ENCODE peak calls at places on chromosome 6, in ten cellular contexts. G, H, Z, A, E, T, C, S, M and R are unnamed samples. For H3K9me2, the result is how much of the 10 kb centered on the place peaks cover.

GRCh38 chr6:50093116-50093937 is 43.6 kb upstream of the DEFB112 start:
- DNase-seq in G (no peak), H (no peak), Z (no peak), A (no peak), E (no peak), T (no peak), C (no peak), S (no peak), M (no peak), R (peak)

GRCh38 chr6:145087034-145087433 is 648.3 kb downstream of the EPM2A start:
- DNase-seq in G (no peak), H (no peak), Z (no peak), A (no peak), E (peak), T (no peak), C (no peak), S (peak), M (no peak), R (no peak)

GRCh38 chr6:41371461-41371991 is 36.1 kb downstream of the NCR2 start:
- DNase-seq in G (no peak), H (peak), Z (no peak), A (no peak), E (peak), T (no peak), C (no peak), S (no peak), M (peak), R (peak)

GRCh38 chr6:9225441-9225871 is 790.1 kb upstream of the SLC35B3 start:
- DNase-seq in G (no peak), H (no peak), Z (peak), A (peak), E (peak), T (no peak), C (no peak), S (no peak), M (no peak), R (peak)

GRCh38 chr6:85300581-85300980 is 149.3 kb upstream of the NT5E start:
- DNase-seq in G (no peak), H (no peak), Z (no peak), A (no peak), E (no peak), T (no peak), C (no peak), S (no peak), M (no peak), R (no peak)

GRCh38 chr6:49693512-49693911 is 19.8 kb downstream of the CRISP2 start:
- DNase-seq in G (peak), H (no peak), Z (no peak), A (no peak), E (no peak), T (no peak), C (no peak), S (no peak), M (no peak), R (no peak)

GRCh38 chr6:150038202-150038830 is 13.0 kb upstream of the RAET1L start:
- DNase-seq in G (no peak), H (peak), Z (no peak), A (no peak), E (peak), T (no peak), C (no peak), S (no peak), M (no peak), R (no peak)

GRCh38 chr6:37483917-37484785 is 15.5 kb downstream of the CCDC167 start:
- DNase-seq in G (no peak), H (peak), Z (peak), A (peak), E (peak), T (peak), C (peak), S (peak), M (peak), R (peak)

GRCh38 chr6:161272600-161273355 is 1.1 kb downstream of the AGPAT4 start:
- DNase-seq in G (peak), H (peak), Z (no peak), A (no peak), E (peak), T (no peak), C (no peak), S (no peak), M (peak), R (peak)

GRCh38 chr6:149268146-149268545 is 49.4 kb upstream of the TAB2 start:
- DNase-seq in G (no peak), H (no peak), Z (no peak), A (no peak), E (no peak), T (no peak), C (no peak), S (no peak), M (no peak), R (no peak)

GRCh38 chr6:4924872-4925271 is 79.0 kb downstream of the RPP40 start:
- DNase-seq in G (no peak), H (no peak), Z (peak), A (no peak), E (no peak), T (no peak), C (no peak), S (no peak), M (no peak), R (no peak)

GRCh38 chr6:38867726-38868125 is 152.6 kb downstream of the DNAH8 start:
- DNase-seq in G (no peak), H (no peak), Z (peak), A (no peak), E (no peak), T (no peak), C (no peak), S (no peak), M (no peak), R (no peak)

GRCh38 chr6:36848658-36849441 is 9.6 kb upstream of the CPNE5 start:
- DNase-seq in G (no peak), H (peak), Z (no peak), A (peak), E (peak), T (no peak), C (no peak), S (no peak), M (peak), R (peak)

GRCh38 chr6:87465041-87465440 is 7.7 kb upstream of the SLC35A1 start:
- DNase-seq in G (no peak), H (no peak), Z (no peak), A (no peak), E (peak), T (no peak), C (no peak), S (no peak), M (no peak), R (peak)

GRCh38 chr6:3542032-3542640 is 85.3 kb upstream of the SLC22A23 start:
- DNase-seq in G (no peak), H (no peak), Z (peak), A (no peak), E (no peak), T (no peak), C (no peak), S (no peak), M (no peak), R (no peak)

GRCh38 chr6:108594640-108595039 is 33.9 kb downstream of the FOXO3 start:
- DNase-seq in G (no peak), H (no peak), Z (peak), A (no peak), E (no peak), T (no peak), C (no peak), S (no peak), M (no peak), R (no peak)

GRCh38 chr6:168756009-168756634 is 315.1 kb downstream of the SMOC2 start:
- DNase-seq in G (no peak), H (peak), Z (no peak), A (no peak), E (no peak), T (no peak), C (no peak), S (no peak), M (no peak), R (no peak)

GRCh38 chr6:69868961-69869360 is 2.6 kb downstream of the COL19A1 start:
- DNase-seq in G (no peak), H (no peak), Z (no peak), A (no peak), E (no peak), T (no peak), C (no peak), S (no peak), M (no peak), R (no peak)

GRCh38 chr6:166286831-166287271 is 21.3 kb downstream of the PRR18 start:
- DNase-seq in G (no peak), H (peak), Z (no peak), A (no peak), E (no peak), T (peak), C (peak), S (no peak), M (no peak), R (no peak)

GRCh38 chr6:127484207-127484858 is 25.1 kb upstream of the KIAA0408 start:
- DNase-seq in G (no peak), H (no peak), Z (peak), A (no peak), E (peak), T (peak), C (no peak), S (peak), M (no peak), R (no peak)

GRCh38 chr6:108961985-108962384 is 113.8 kb downstream of the ARMC2 start:
- DNase-seq in G (no peak), H (no peak), Z (no peak), A (no peak), E (peak), T (no peak), C (no peak), S (no peak), M (no peak), R (no peak)

GRCh38 chr6:7446056-7446455 is 56.4 kb downstream of the RIOK1 start:
- DNase-seq in G (no peak), H (no peak), Z (no peak), A (no peak), E (no peak), T (no peak), C (no peak), S (no peak), M (no peak), R (no peak)

GRCh38 chr6:149566372-149567193 is at the start of gene GINM1:
- DNase-seq in G (no peak), H (peak), Z (peak), A (peak), E (peak), T (peak), C (peak), S (peak), M (peak), R (peak)

GRCh38 chr6:14029605-14030004 is 88.0 kb upstream of the CD83 start:
- DNase-seq in G (no peak), H (no peak), Z (no peak), A (no peak), E (no peak), T (no peak), C (no peak), S (no peak), M (no peak), R (no peak)

GRCh38 chr6:56489559-56489958 is 153.1 kb downstream of the DST start:
- DNase-seq in G (no peak), H (no peak), Z (no peak), A (no peak), E (no peak), T (no peak), C (no peak), S (no peak), M (no peak), R (no peak)

GRCh38 chr6:80454661-80455365 is 348.3 kb downstream of the BCKDHB start:
- DNase-seq in G (no peak), H (no peak), Z (peak), A (no peak), E (peak), T (no peak), C (no peak), S (no peak), M (no peak), R (no peak)

GRCh38 chr6:85394853-85395538 is 54.9 kb upstream of the NT5E start:
- DNase-seq in G (no peak), H (no peak), Z (no peak), A (no peak), E (no peak), T (no peak), C (peak), S (no peak), M (no peak), R (no peak)

GRCh38 chr6:41160933-41161332 is 2.0 kb downstream of the TREM2 start:
- DNase-seq in G (no peak), H (no peak), Z (no peak), A (no peak), E (no peak), T (no peak), C (no peak), S (no peak), M (no peak), R (no peak)

GRCh38 chr6:114281496-114281895 is 61.3 kb downstream of the HS3ST5 start:
- DNase-seq in G (no peak), H (peak), Z (no peak), A (no peak), E (no peak), T (no peak), C (no peak), S (no peak), M (no peak), R (no peak)

GRCh38 chr6:166514196-166514595 is 72.3 kb downstream of the RAMACL start:
- DNase-seq in G (no peak), H (peak), Z (no peak), A (no peak), E (no peak), T (no peak), C (peak), S (no peak), M (no peak), R (no peak)

GRCh38 chr6:140379919-140380318 is 1005.5 kb upstream of the CITED2 start:
- DNase-seq in G (no peak), H (no peak), Z (no peak), A (no peak), E (peak), T (no peak), C (no peak), S (no peak), M (no peak), R (peak)

GRCh38 chr6:16757332-16757731 is 3.9 kb downstream of the ATXN1 start:
- DNase-seq in G (no peak), H (no peak), Z (peak), A (no peak), E (peak), T (no peak), C (no peak), S (no peak), M (no peak), R (no peak)

GRCh38 chr6:95185874-95186273 is 391.5 kb upstream of the MANEA start:
- DNase-seq in G (no peak), H (no peak), Z (peak), A (no peak), E (no peak), T (no peak), C (peak), S (no peak), M (no peak), R (no peak)

GRCh38 chr6:150813319-150813992 is 52.0 kb upstream of the MTHFD1L start:
- DNase-seq in G (peak), H (no peak), Z (peak), A (peak), E (peak), T (no peak), C (no peak), S (no peak), M (no peak), R (peak)

GRCh38 chr6:143368426-143368825 is 82.1 kb downstream of the ADAT2 start:
- DNase-seq in G (no peak), H (no peak), Z (peak), A (no peak), E (peak), T (no peak), C (no peak), S (no peak), M (no peak), R (no peak)

GRCh38 chr6:143370972-143371371 is 79.5 kb downstream of the ADAT2 start:
- DNase-seq in G (no peak), H (no peak), Z (no peak), A (no peak), E (no peak), T (no peak), C (no peak), S (no peak), M (no peak), R (no peak)

GRCh38 chr6:143375022-143375585 is 75.4 kb downstream of the ADAT2 start:
- DNase-seq in G (no peak), H (no peak), Z (no peak), A (no peak), E (no peak), T (no peak), C (no peak), S (no peak), M (no peak), R (no peak)

GRCh38 chr6:143374014-143374413 is 76.5 kb downstream of the ADAT2 start:
- DNase-seq in G (no peak), H (no peak), Z (no peak), A (no peak), E (no peak), T (no peak), C (no peak), S (no peak), M (no peak), R (no peak)

GRCh38 chr6:143372199-143372882 is 78.2 kb downstream of the ADAT2 start:
- DNase-seq in G (no peak), H (no peak), Z (no peak), A (no peak), E (no peak), T (no peak), C (no peak), S (no peak), M (peak), R (no peak)
- H3K9me2 ChIP-seq in G (under half), H (under half), Z (under half), A (under half), E (under half), T (under half), C (under half), S (under half), M (under half), R (under half)

GRCh38 chr6:151900897-151901485 is 93.5 kb downstream of the ESR1 start:
- DNase-seq in G (no peak), H (no peak), Z (peak), A (peak), E (no peak), T (no peak), C (no peak), S (no peak), M (no peak), R (no peak)
- H3K4me3 ChIP-seq in G (no peak), H (no peak), Z (peak), A (peak), E (no peak), T (no peak), C (no peak), S (no peak), M (no peak), R (no peak)

DNA sequence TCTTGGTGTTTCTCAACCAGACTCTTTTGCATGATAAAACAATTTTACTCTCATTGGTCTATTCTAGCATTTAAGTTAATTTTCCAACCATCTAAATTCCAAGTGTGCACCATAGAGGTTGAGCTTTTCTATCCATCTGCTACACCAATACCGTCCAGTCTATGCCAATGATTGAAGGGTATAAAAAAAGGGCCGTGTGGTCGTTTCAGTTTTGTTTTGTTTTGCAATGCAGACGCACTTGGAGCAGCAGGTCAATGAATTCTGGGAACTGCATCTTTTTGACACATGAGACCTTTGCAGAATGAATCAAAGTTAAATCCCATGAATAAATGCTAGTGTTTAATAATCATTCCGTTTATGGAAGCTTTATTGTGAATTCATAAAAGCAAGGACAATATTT is 650.0 kb upstream of the GJE1 start:
- DNase-seq in G (no peak), H (no peak), Z (no peak), A (no peak), E (peak), T (peak), C (peak), S (no peak), M (no peak), R (no peak)
- H2AFZ ChIP-seq in G (peak), H (no peak), Z (peak), A (no peak), E (peak), T (peak), C (peak), S (peak), M (peak), R (no peak)

GRCh38 chr6:25316626-25317025 is 37.5 kb downstream of the CARMIL1 start:
- DNase-seq in G (no peak), H (no peak), Z (no peak), A (no peak), E (no peak), T (no peak), C (no peak), S (no peak), M (no peak), R (no peak)
- H3K9me2 ChIP-seq in G (under half), H (under half), Z (under half), A (under half), E (under half), T (under half), C (under half), S (under half), M (under half), R (under half)

GRCh38 chr6:30113843-30114242 is 953 bp upstream of the TRIM31 start:
- DNase-seq in G (no peak), H (no peak), Z (no peak), A (no peak), E (no peak), T (no peak), C (no peak), S (no peak), M (no peak), R (no peak)
- H3K4me3 ChIP-seq in G (no peak), H (no peak), Z (no peak), A (peak), E (no peak), T (no peak), C (no peak), S (no peak), M (no peak), R (no peak)

GRCh38 chr6:157635388-157636244 is 187.4 kb upstream of the SNX9 start:
- DNase-seq in G (no peak), H (peak), Z (no peak), A (no peak), E (no peak), T (no peak), C (no peak), S (no peak), M (no peak), R (no peak)

GRCh38 chr6:157637941-157638340 is 185.1 kb upstream of the SNX9 start:
- DNase-seq in G (no peak), H (no peak), Z (no peak), A (no peak), E (no peak), T (no peak), C (no peak), S (no peak), M (no peak), R (no peak)

GRCh38 chr6:157634566-157634965 is 188.5 kb upstream of the SNX9 start:
- DNase-seq in G (no peak), H (no peak), Z (no peak), A (no peak), E (no peak), T (no peak), C (no peak), S (no peak), M (no peak), R (no peak)

GRCh38 chr6:157638779-157639178 is 184.3 kb upstream of the SNX9 start:
- DNase-seq in G (no peak), H (no peak), Z (no peak), A (no peak), E (no peak), T (no peak), C (no peak), S (no peak), M (no peak), R (no peak)

GRCh38 chr6:157637516-157637915 is 185.5 kb upstream of the SNX9 start:
- DNase-seq in G (no peak), H (no peak), Z (no peak), A (no peak), E (no peak), T (no peak), C (no peak), S (no peak), M (no peak), R (no peak)
- H2AFZ ChIP-seq in G (no peak), H (no peak), Z (no peak), A (no peak), E (no peak), T (no peak), C (no peak), S (no peak), M (no peak), R (no peak)